ENCODE peak calls at places on chromosomes 1 and 21, in seven cellular contexts. T, U, I, G, K, O and M are unnamed samples.

GRCh38 chr21:42089093-42089631 is 18.0 kb downstream of the UMODL1 start:
- DNase-seq in I (no peak), U (no peak), K (no peak), G (no peak), T (no peak), O (no peak), M (no peak)

GRCh38 chr1:25031601-25031965 is 101.5 kb upstream of the RUNX3 start:
- DNase-seq in T (no peak), U (no peak), K (peak), I (no peak), O (no peak), G (no peak), M (no peak)

GRCh38 chr1:186899577-186899976 is 70.8 kb downstream of the PLA2G4A start:
- DNase-seq in K (no peak), O (no peak), I (no peak), G (no peak), U (no peak), T (no peak), M (no peak)

GRCh38 chr1:153465728-153466625 is 5.5 kb upstream of the S100A7 start:
- DNase-seq in I (peak), U (peak), K (peak), O (no peak), G (peak), T (peak), M (peak)

GRCh38 chr1:68141079-68141800 is 90.8 kb upstream of the DIRAS3 start:
- DNase-seq in U (no peak), G (no peak), K (no peak), T (no peak), I (peak), O (no peak), M (peak)

GRCh38 chr1:46039571-46040052 is 92.8 kb downstream of the PIK3R3 start:
- DNase-seq in G (peak), K (no peak), T (no peak), U (no peak), I (peak), O (no peak), M (no peak)

GRCh38 chr1:206949208-206949607 is 2.9 kb upstream of the PIGR start:
- DNase-seq in G (no peak), U (no peak), O (no peak), I (no peak), K (no peak), T (no peak), M (no peak)

GRCh38 chr1:209380396-209380795 is 203.1 kb upstream of the CAMK1G start:
- DNase-seq in K (no peak), I (no peak), G (no peak), U (no peak), T (no peak), O (no peak), M (no peak)

GRCh38 chr1:46133181-46133658 is 791 bp upstream of the PIK3R3 start:
- DNase-seq in K (no peak), T (no peak), I (no peak), U (no peak), O (peak), G (no peak), M (no peak)

GRCh38 chr1:90486134-90486824 is 230.8 kb downstream of the BARHL2 start:
- DNase-seq in T (no peak), O (no peak), I (no peak), K (no peak), G (no peak), U (no peak), M (no peak)

GRCh38 chr1:77143529-77144121 is 75.6 kb downstream of the PIGK start:
- DNase-seq in K (no peak), I (peak), O (peak), U (no peak), G (peak), T (no peak), M (no peak)

GRCh38 chr21:38758815-38759214 is 46.9 kb upstream of the ETS2 start:
- DNase-seq in I (no peak), K (no peak), T (no peak), G (no peak), O (no peak), U (no peak), M (no peak)

GRCh38 chr1:58477390-58477789 is 69.1 kb downstream of the OMA1 start:
- DNase-seq in I (peak), U (no peak), G (no peak), K (no peak), O (no peak), T (no peak), M (no peak)

GRCh38 chr1:54559771-54560231 is 11.8 kb downstream of the ACOT11 start:
- DNase-seq in I (no peak), T (no peak), O (no peak), K (no peak), U (no peak), G (peak), M (no peak)

GRCh38 chr1:143691400-143691891 is 280.3 kb downstream of the FAM72C start:
- DNase-seq in K (no peak), T (no peak), U (no peak), I (no peak), G (peak), O (no peak), M (no peak)

GRCh38 chr1:153612111-153612754 is 704 bp downstream of the S100A16 start:
- DNase-seq in T (no peak), G (no peak), U (no peak), K (no peak), O (no peak), I (no peak), M (no peak)

GRCh38 chr1:197783510-197783948 is 8.2 kb upstream of the DENND1B start:
- DNase-seq in G (no peak), T (no peak), U (no peak), O (no peak), I (peak), K (no peak), M (no peak)

GRCh38 chr1:2999571-2999970 is 21.7 kb upstream of the ACTRT2 start:
- DNase-seq in T (no peak), U (no peak), G (no peak), K (no peak), O (no peak), I (no peak), M (no peak)

GRCh38 chr1:6257541-6258069 is 3.3 kb downstream of the GPR153 start:
- DNase-seq in G (no peak), K (no peak), T (no peak), I (no peak), U (no peak), O (no peak), M (no peak)

GRCh38 chr1:94093996-94094395 is 27.0 kb downstream of the ABCA4 start:
- DNase-seq in U (no peak), O (no peak), I (no peak), G (no peak), K (no peak), T (no peak), M (no peak)

GRCh38 chr1:1554926-1555915 is 14.8 kb upstream of the TMEM240 start:
- DNase-seq in K (no peak), I (peak), U (no peak), O (no peak), T (no peak), G (no peak), M (no peak)

GRCh38 chr1:70509996-70510876 is 99.2 kb downstream of the CTH start:
- DNase-seq in O (peak), I (peak), K (no peak), T (no peak), G (peak), U (no peak), M (peak)

GRCh38 chr1:240663160-240663879 is 51.4 kb upstream of the GREM2 start:
- DNase-seq in O (no peak), K (no peak), U (no peak), G (no peak), T (no peak), I (no peak), M (no peak)

GRCh38 chr1:25657786-25658760 is 41.5 kb downstream of the MAN1C1 start:
- DNase-seq in K (no peak), T (no peak), G (no peak), O (no peak), U (no peak), I (no peak), M (no peak)

GRCh38 chr1:63774617-63775417 is 1.0 kb downstream of the ROR1 start:
- DNase-seq in O (peak), K (no peak), G (peak), I (peak), T (no peak), U (no peak), M (peak)

GRCh38 chr1:205633421-205633976 is 1.7 kb upstream of the ELK4 start:
- DNase-seq in K (no peak), G (peak), I (peak), U (no peak), T (no peak), O (no peak), M (no peak)

GRCh38 chr1:169340882-169341281 is 26.7 kb downstream of the NME7 start:
- DNase-seq in I (no peak), K (no peak), T (no peak), O (no peak), G (no peak), U (no peak), M (no peak)

GRCh38 chr1:30487042-30487441 is 236.3 kb downstream of the MATN1 start:
- DNase-seq in G (no peak), O (no peak), U (no peak), K (no peak), T (no peak), I (no peak), M (no peak)

GRCh38 chr1:76336951-76337371 is 262.4 kb downstream of the ST6GALNAC3 start:
- DNase-seq in K (no peak), T (no peak), G (peak), I (peak), O (peak), U (no peak), M (no peak)

GRCh38 chr1:12083766-12084165 is 20.7 kb downstream of the TNFRSF8 start:
- DNase-seq in I (no peak), G (no peak), U (no peak), K (no peak), T (no peak), O (no peak), M (no peak)

GRCh38 chr1:94004924-94005323 is 95.7 kb upstream of the GCLM start:
- DNase-seq in I (peak), G (no peak), O (no peak), T (no peak), K (no peak), U (no peak), M (no peak)

GRCh38 chr1:180382326-180383115 is 119.9 kb downstream of the ACBD6 start:
- DNase-seq in U (no peak), O (no peak), G (no peak), K (no peak), T (no peak), I (no peak), M (no peak)

GRCh38 chr21:15332572-15332971 is 267.8 kb upstream of the NRIP1 start:
- DNase-seq in G (no peak), I (no peak), K (no peak), T (no peak), O (no peak), U (no peak), M (no peak)

GRCh38 chr1:239274242-239274830 is 112.0 kb upstream of the CHRM3 start:
- DNase-seq in K (no peak), T (no peak), O (no peak), U (no peak), I (no peak), G (no peak), M (no peak)

GRCh38 chr1:79982218-79982617 is 975.7 kb upstream of the ADGRL4 start:
- DNase-seq in K (no peak), U (no peak), T (no peak), G (no peak), I (no peak), O (no peak), M (no peak)

GRCh38 chr1:150138044-150138443 is 11.7 kb upstream of the PLEKHO1 start:
- DNase-seq in G (no peak), O (no peak), T (no peak), K (no peak), U (no peak), I (no peak), M (no peak)

GRCh38 chr21:25188639-25189038 is 418.6 kb downstream of the MRPL39 start:
- DNase-seq in I (no peak), U (no peak), O (no peak), T (no peak), G (no peak), K (no peak), M (no peak)

GRCh38 chr1:40769815-40770214 is 13.8 kb upstream of the KCNQ4 start:
- DNase-seq in K (no peak), O (no peak), U (no peak), I (no peak), G (peak), T (no peak), M (no peak)

GRCh38 chr1:30853350-30853749 is 55.2 kb downstream of the SDC3 start:
- DNase-seq in U (no peak), K (no peak), O (no peak), T (no peak), G (no peak), I (peak), M (no peak)